ENCODE peak calls at places on chromosomes 5 and 9, in five cellular contexts. I is stimulated activated CD8-positive, alpha-beta memory T cell treated with anti-CD3 and anti-CD28 coated beads, Interleukin-2, amount 100 ng/mL, for 48 hours; H is stimulated activated CD4-positive, alpha-beta T cell treated with anti-CD3 and anti-CD28 coated beads, Interleukin-1b, Interleukin-23, amount 100 ng/mL, for 48 hours; O is GDM1; S is RWPE1. R is an unnamed sample.

GRCh38 chr9:111897831-111898144 is 1.2 kb downstream of the UGCG start:
- DNase-seq in S (no peak), O (no peak), H (no peak), I (no peak), R (no peak)

GRCh38 chr5:139186752-139187326 is 11.3 kb downstream of the SIL1 start:
- DNase-seq in S (no peak), H (no peak), O (no peak), I (no peak), R (no peak)

GRCh38 chr5:160837211-160837610 is 14.8 kb downstream of the ATP10B start:
- DNase-seq in H (no peak), O (no peak), I (no peak), S (peak), R (no peak)

GRCh38 chr5:59666709-59667108 is 226.8 kb downstream of the PDE4D start:
- DNase-seq in O (no peak), H (no peak), S (no peak), I (no peak), R (no peak)

GRCh38 chr9:128143409-128144238 is 5.6 kb upstream of the LCN2 start:
- DNase-seq in I (no peak), O (no peak), S (no peak), H (no peak), R (no peak)

GRCh38 chr9:105698348-105698747 is 4.0 kb downstream of the TMEM38B start:
- DNase-seq in O (no peak), S (no peak), I (no peak), H (no peak), R (no peak)

GRCh38 chr9:93950619-93951601 is 4.2 kb downstream of the BARX1 start:
- DNase-seq in S (no peak), H (no peak), O (no peak), I (no peak), R (peak)

GRCh38 chr5:73265641-73266040 is 92.6 kb downstream of the TMEM174 start:
- DNase-seq in I (no peak), O (no peak), S (no peak), H (no peak), R (no peak)

GRCh38 chr5:154642499-154643245 is 112.5 kb upstream of the LARP1 start:
- DNase-seq in O (no peak), S (no peak), I (no peak), H (no peak), R (no peak)

GRCh38 chr5:80255425-80255751 is 460 bp downstream of the SERINC5 start:
- DNase-seq in I (peak), H (peak), S (peak), O (peak), R (peak)

GRCh38 chr5:178553517-178553916 is 36.7 kb downstream of the COL23A1 start:
- DNase-seq in H (no peak), O (no peak), S (no peak), I (no peak), R (no peak)

GRCh38 chr5:111511174-111512025 is 935 bp downstream of the STARD4 start:
- DNase-seq in I (no peak), H (no peak), O (no peak), S (peak), R (peak)

GRCh38 chr9:27426717-27427645 is 97.1 kb upstream of the IFNK start:
- DNase-seq in I (no peak), S (peak), O (no peak), H (no peak), R (no peak)

GRCh38 chr5:14034991-14035390 is 90.5 kb upstream of the DNAH5 start:
- DNase-seq in H (no peak), I (no peak), S (no peak), O (no peak), R (no peak)

GRCh38 chr5:132102101-132102701 is 28.6 kb downstream of the CSF2 start:
- DNase-seq in H (peak), I (no peak), O (no peak), S (no peak), R (no peak)